ENCODE peak calls at places on chromosomes 7 and 10, in seven cellular contexts. One of them, this sample, is unnamed.

GRCh38 chr7:119026391-119026790 is 801.9 kb downstream of the ANKRD7 start:
- DNase-seq in HCT116: no peak
- DNase-seq in colonic mucosa: no peak
- DNase-seq in endodermal cell: no peak
- DNase-seq in heart left ventricle: no peak
- DNase-seq in transverse colon: no peak
- DNase-seq in sigmoid colon: no peak
- DNase-seq in this sample: no peak

GRCh38 chr10:70786799-70787415 is 1.7 kb upstream of the TBATA start:
- DNase-seq in HCT116: no peak
- DNase-seq in colonic mucosa: no peak
- DNase-seq in endodermal cell: peak; percentile 31
- DNase-seq in heart left ventricle: no peak
- DNase-seq in transverse colon: no peak
- DNase-seq in sigmoid colon: no peak
- DNase-seq in this sample: no peak

GRCh38 chr7:9945131-9945530 is 1028.5 kb upstream of the PHF14 start:
- DNase-seq in HCT116: no peak
- DNase-seq in colonic mucosa: no peak
- DNase-seq in endodermal cell: no peak
- DNase-seq in heart left ventricle: no peak
- DNase-seq in transverse colon: no peak
- DNase-seq in sigmoid colon: no peak
- DNase-seq in this sample: no peak

GRCh38 chr10:112286837-112287818 is 3.9 kb downstream of the TECTB start:
- DNase-seq in HCT116: no peak
- DNase-seq in colonic mucosa: no peak
- DNase-seq in endodermal cell: no peak
- DNase-seq in heart left ventricle: no peak
- DNase-seq in transverse colon: no peak
- DNase-seq in sigmoid colon: no peak
- DNase-seq in this sample: peak; percentile 11

GRCh38 chr7:85475071-85475470 is 288.2 kb upstream of the SEMA3D start:
- DNase-seq in HCT116: no peak
- DNase-seq in colonic mucosa: no peak
- DNase-seq in endodermal cell: no peak
- DNase-seq in heart left ventricle: no peak
- DNase-seq in transverse colon: no peak
- DNase-seq in sigmoid colon: no peak
- DNase-seq in this sample: no peak

GRCh38 chr7:105365541-105366534 is 22.9 kb downstream of the SRPK2 start:
- DNase-seq in HCT116: no peak
- DNase-seq in colonic mucosa: no peak
- DNase-seq in endodermal cell: no peak
- DNase-seq in heart left ventricle: no peak
- DNase-seq in transverse colon: no peak
- DNase-seq in sigmoid colon: no peak
- DNase-seq in this sample: no peak

GRCh38 chr7:155543926-155544325 is 2.4 kb downstream of the CNPY1 start:
- DNase-seq in HCT116: no peak
- DNase-seq in colonic mucosa: no peak
- DNase-seq in endodermal cell: no peak
- DNase-seq in heart left ventricle: no peak
- DNase-seq in transverse colon: no peak
- DNase-seq in sigmoid colon: no peak
- DNase-seq in this sample: no peak

GRCh38 chr7:110568932-110569331 is 522.0 kb upstream of the LRRN3 start:
- DNase-seq in HCT116: peak; percentile 4
- DNase-seq in colonic mucosa: no peak
- DNase-seq in endodermal cell: no peak
- DNase-seq in heart left ventricle: no peak
- DNase-seq in transverse colon: no peak
- DNase-seq in sigmoid colon: no peak
- DNase-seq in this sample: no peak

GRCh38 chr10:15439381-15439837 is 68.3 kb upstream of the FAM171A1 start:
- DNase-seq in HCT116: no peak
- DNase-seq in colonic mucosa: no peak
- DNase-seq in endodermal cell: peak; percentile 78
- DNase-seq in heart left ventricle: peak; percentile 59
- DNase-seq in transverse colon: peak; percentile 19
- DNase-seq in sigmoid colon: peak; percentile 70
- DNase-seq in this sample: no peak

GRCh38 chr10:63093227-63093626 is 39.9 kb upstream of the NRBF2 start:
- DNase-seq in HCT116: no peak
- DNase-seq in colonic mucosa: no peak
- DNase-seq in endodermal cell: no peak
- DNase-seq in heart left ventricle: no peak
- DNase-seq in transverse colon: no peak
- DNase-seq in sigmoid colon: no peak
- DNase-seq in this sample: no peak

GRCh38 chr7:78588393-78588792 is 789.8 kb downstream of the PHTF2 start:
- DNase-seq in HCT116: no peak
- DNase-seq in colonic mucosa: no peak
- DNase-seq in endodermal cell: peak; percentile 53
- DNase-seq in heart left ventricle: no peak
- DNase-seq in transverse colon: no peak
- DNase-seq in sigmoid colon: no peak
- DNase-seq in this sample: no peak

GRCh38 chr10:114375082-114375481 is 29.2 kb downstream of the AFAP1L2 start:
- DNase-seq in HCT116: no peak
- DNase-seq in colonic mucosa: no peak
- DNase-seq in endodermal cell: no peak
- DNase-seq in heart left ventricle: no peak
- DNase-seq in transverse colon: no peak
- DNase-seq in sigmoid colon: no peak
- DNase-seq in this sample: no peak

GRCh38 chr7:15015545-15016314 is 113.2 kb upstream of the DGKB start:
- DNase-seq in HCT116: peak; percentile 87
- DNase-seq in colonic mucosa: peak; percentile 30
- DNase-seq in endodermal cell: peak; percentile 93
- DNase-seq in heart left ventricle: peak; percentile 33
- DNase-seq in transverse colon: no peak
- DNase-seq in sigmoid colon: no peak
- DNase-seq in this sample: peak; percentile 59

GRCh38 chr10:30834143-30834542 is 197.5 kb downstream of the ZNF438 start:
- DNase-seq in HCT116: no peak
- DNase-seq in colonic mucosa: no peak
- DNase-seq in endodermal cell: no peak
- DNase-seq in heart left ventricle: no peak
- DNase-seq in transverse colon: no peak
- DNase-seq in sigmoid colon: no peak
- DNase-seq in this sample: no peak

GRCh38 chr7:36304099-36304425 is 85.6 kb upstream of the ANLN start:
- DNase-seq in HCT116: no peak
- DNase-seq in colonic mucosa: no peak
- DNase-seq in endodermal cell: no peak
- DNase-seq in heart left ventricle: no peak
- DNase-seq in transverse colon: no peak
- DNase-seq in sigmoid colon: no peak
- DNase-seq in this sample: no peak

GRCh38 chr7:128310499-128310898 is 33.2 kb downstream of the RBM28 start:
- DNase-seq in HCT116: no peak
- DNase-seq in colonic mucosa: no peak
- DNase-seq in endodermal cell: no peak
- DNase-seq in heart left ventricle: no peak
- DNase-seq in transverse colon: no peak
- DNase-seq in sigmoid colon: no peak
- DNase-seq in this sample: no peak

GRCh38 chr7:46969303-46970130 is 612.4 kb downstream of the TNS3 start:
- DNase-seq in HCT116: no peak
- DNase-seq in colonic mucosa: peak; percentile 68
- DNase-seq in endodermal cell: no peak
- DNase-seq in heart left ventricle: no peak
- DNase-seq in transverse colon: peak; percentile 52
- DNase-seq in sigmoid colon: no peak
- DNase-seq in this sample: no peak

GRCh38 chr10:14543048-14543903 is 212.6 kb upstream of the FRMD4A start:
- DNase-seq in HCT116: no peak
- DNase-seq in colonic mucosa: no peak
- DNase-seq in endodermal cell: no peak
- DNase-seq in heart left ventricle: peak; percentile 56
- DNase-seq in transverse colon: no peak
- DNase-seq in sigmoid colon: no peak
- DNase-seq in this sample: no peak

GRCh38 chr10:15484128-15484527 is 113.0 kb upstream of the FAM171A1 start:
- DNase-seq in HCT116: no peak
- DNase-seq in colonic mucosa: no peak
- DNase-seq in endodermal cell: no peak
- DNase-seq in heart left ventricle: no peak
- DNase-seq in transverse colon: no peak
- DNase-seq in sigmoid colon: no peak
- DNase-seq in this sample: no peak

GRCh38 chr10:51063659-51064535 is 10.4 kb upstream of the PRKG1 start:
- DNase-seq in HCT116: peak; percentile 15
- DNase-seq in colonic mucosa: no peak
- DNase-seq in endodermal cell: no peak
- DNase-seq in heart left ventricle: no peak
- DNase-seq in transverse colon: no peak
- DNase-seq in sigmoid colon: no peak
- DNase-seq in this sample: no peak

GRCh38 chr7:112271162-112271561 is 64.7 kb downstream of the ZNF277 start:
- DNase-seq in HCT116: no peak
- DNase-seq in colonic mucosa: no peak
- DNase-seq in endodermal cell: no peak
- DNase-seq in heart left ventricle: no peak
- DNase-seq in transverse colon: no peak
- DNase-seq in sigmoid colon: no peak
- DNase-seq in this sample: no peak

GRCh38 chr10:124742418-124743187 is 1.6 kb downstream of the FAM53B start:
- DNase-seq in HCT116: no peak
- DNase-seq in colonic mucosa: peak; percentile 61
- DNase-seq in endodermal cell: peak; percentile 76
- DNase-seq in heart left ventricle: no peak
- DNase-seq in transverse colon: no peak
- DNase-seq in sigmoid colon: peak; percentile 78
- DNase-seq in this sample: no peak
- H3K4me1 ChIP-seq in HCT116: peaks cover 39% of the 10 kb centered on the region
- H3K4me1 ChIP-seq in colonic mucosa: peaks cover 33% of the 10 kb centered on the region
- H3K4me1 ChIP-seq in endodermal cell: peaks cover 22% of the 10 kb centered on the region
- H3K4me1 ChIP-seq in heart left ventricle: peaks cover 66% of the 10 kb centered on the region
- H3K4me1 ChIP-seq in transverse colon: peaks cover 76% of the 10 kb centered on the region
- H3K4me1 ChIP-seq in sigmoid colon: no peaks in the 10 kb centered on the region
- H3K4me1 ChIP-seq in this sample: peaks cover 24% of the 10 kb centered on the region

GRCh38 chr10:102641880-102642552 is 2.3 kb upstream of the TRIM8 start:
- DNase-seq in HCT116: peak; percentile 96
- DNase-seq in colonic mucosa: peak; percentile 99
- DNase-seq in endodermal cell: peak; percentile 99
- DNase-seq in heart left ventricle: peak; percentile 99
- DNase-seq in transverse colon: peak; percentile 99
- DNase-seq in sigmoid colon: peak; percentile 100
- DNase-seq in this sample: peak; percentile 99
- TF ChIP-seq CTCF in HCT116: no peak
- TF ChIP-seq CTCF in colonic mucosa: no peak
- TF ChIP-seq CTCF in endodermal cell: no peak
- TF ChIP-seq CTCF in heart left ventricle: no peak
- TF ChIP-seq CTCF in transverse colon: no peak
- TF ChIP-seq CTCF in sigmoid colon: no peak
- TF ChIP-seq CTCF in this sample: no peak

GRCh38 chr10:664248-664647 is 25.2 kb downstream of the DIP2C start:
- DNase-seq in HCT116: no peak
- DNase-seq in colonic mucosa: no peak
- DNase-seq in endodermal cell: no peak
- DNase-seq in heart left ventricle: no peak
- DNase-seq in transverse colon: no peak
- DNase-seq in sigmoid colon: no peak
- DNase-seq in this sample: no peak

GRCh38 chr10:663844-664243 is 25.6 kb downstream of the DIP2C start:
- DNase-seq in HCT116: no peak
- DNase-seq in colonic mucosa: no peak
- DNase-seq in endodermal cell: no peak
- DNase-seq in heart left ventricle: no peak
- DNase-seq in transverse colon: peak; percentile 6
- DNase-seq in sigmoid colon: no peak
- DNase-seq in this sample: no peak

GRCh38 chr10:661891-662605 is 27.4 kb downstream of the DIP2C start:
- DNase-seq in HCT116: no peak
- DNase-seq in colonic mucosa: no peak
- DNase-seq in endodermal cell: peak; percentile 65
- DNase-seq in heart left ventricle: no peak
- DNase-seq in transverse colon: peak; percentile 8
- DNase-seq in sigmoid colon: no peak
- DNase-seq in this sample: no peak

GRCh38 chr10:663466-663751 is 26.1 kb downstream of the DIP2C start:
- DNase-seq in HCT116: no peak
- DNase-seq in colonic mucosa: no peak
- DNase-seq in endodermal cell: peak; percentile 41
- DNase-seq in heart left ventricle: no peak
- DNase-seq in transverse colon: no peak
- DNase-seq in sigmoid colon: no peak
- DNase-seq in this sample: no peak

GRCh38 chr10:662686-663465 is 26.6 kb downstream of the DIP2C start:
- DNase-seq in HCT116: no peak
- DNase-seq in colonic mucosa: no peak
- DNase-seq in endodermal cell: peak; percentile 25
- DNase-seq in heart left ventricle: no peak
- DNase-seq in transverse colon: peak; percentile 21
- DNase-seq in sigmoid colon: no peak
- DNase-seq in this sample: no peak
- H3K27ac ChIP-seq in HCT116: no peak overlapping the region
- H3K27ac ChIP-seq in colonic mucosa: no peak overlapping the region
- H3K27ac ChIP-seq in endodermal cell: peak overlapping the region; percentile 72
- H3K27ac ChIP-seq in heart left ventricle: no peak overlapping the region
- H3K27ac ChIP-seq in transverse colon: peak overlapping the region; percentile 80
- H3K27ac ChIP-seq in sigmoid colon: peak overlapping the region; percentile 90
- H3K27ac ChIP-seq in this sample: no peak overlapping the region

GRCh38 chr10:107548301-107548700 is 383.8 kb upstream of the SORCS1 start:
- DNase-seq in HCT116: no peak
- DNase-seq in colonic mucosa: no peak
- DNase-seq in endodermal cell: peak; percentile 75
- DNase-seq in heart left ventricle: no peak
- DNase-seq in transverse colon: no peak
- DNase-seq in sigmoid colon: no peak
- DNase-seq in this sample: no peak
- H3K4me1 ChIP-seq in HCT116: no peaks in the 10 kb centered on the region
- H3K4me1 ChIP-seq in colonic mucosa: no peaks in the 10 kb centered on the region
- H3K4me1 ChIP-seq in endodermal cell: no peaks in the 10 kb centered on the region
- H3K4me1 ChIP-seq in heart left ventricle: no peaks in the 10 kb centered on the region
- H3K4me1 ChIP-seq in transverse colon: no peaks in the 10 kb centered on the region
- H3K4me1 ChIP-seq in sigmoid colon: no peaks in the 10 kb centered on the region
- H3K4me1 ChIP-seq in this sample: no peaks in the 10 kb centered on the region

DNA sequence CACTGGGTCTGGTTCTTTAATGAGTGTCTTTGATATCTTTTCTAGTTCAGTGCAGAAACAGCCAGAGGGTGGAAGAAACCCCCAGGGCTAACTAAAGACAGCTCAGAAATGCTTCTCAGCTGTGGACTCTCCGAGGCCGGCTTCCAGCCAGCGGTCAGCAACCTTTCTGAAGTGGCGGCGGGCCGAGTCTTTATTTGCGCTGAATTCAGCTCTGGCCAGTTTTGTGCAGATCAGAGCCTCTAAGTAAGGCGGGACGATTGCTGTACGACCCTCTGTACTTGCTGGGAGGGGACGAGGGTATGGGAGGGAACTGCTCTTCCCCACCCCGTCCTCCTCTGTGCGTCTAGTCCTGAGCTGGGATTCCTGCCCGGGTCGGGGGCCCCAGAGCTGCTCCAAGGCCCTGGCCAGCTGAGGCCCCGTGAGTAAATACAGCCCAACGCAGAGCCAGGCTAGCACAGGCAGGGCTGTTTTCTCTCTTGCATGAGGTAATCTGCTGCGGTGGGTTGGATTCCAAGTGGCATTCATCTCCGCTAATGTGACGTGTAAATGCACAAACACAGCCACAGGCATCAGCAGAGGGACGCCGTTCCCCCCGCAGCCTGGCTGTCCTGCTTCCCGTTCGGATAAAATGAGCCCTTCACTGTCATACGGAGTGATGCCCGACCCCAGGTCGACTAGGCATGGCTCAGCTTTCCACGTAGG is 159.7 kb downstream of the PIP4K2A start:
- DNase-seq in HCT116: no peak
- DNase-seq in colonic mucosa: peak; percentile 41
- DNase-seq in endodermal cell: no peak
- DNase-seq in heart left ventricle: peak; percentile 65
- DNase-seq in transverse colon: peak; percentile 28
- DNase-seq in sigmoid colon: peak; percentile 88
- DNase-seq in this sample: peak; percentile 54
- TF ChIP-seq CTCF in HCT116: no peak
- TF ChIP-seq CTCF in colonic mucosa: no peak
- TF ChIP-seq CTCF in endodermal cell: no peak
- TF ChIP-seq CTCF in heart left ventricle: no peak
- TF ChIP-seq CTCF in transverse colon: no peak
- TF ChIP-seq CTCF in sigmoid colon: no peak
- TF ChIP-seq CTCF in this sample: no peak